ENCODE peak calls at places on chromosomes 4 and X, in ten cellular contexts. M is stomach, C is prostate gland, S is sigmoid colon, Q is H9, P is adrenal gland, B is K562, F is IMR-90, G is heart left ventricle, N is fibroblast of lung. L is an unnamed sample. For H3K9me3, the result is how much of the 10 kb centered on the place peaks cover.

GRCh38 chrX:44012484-44013096 is 39.4 kb upstream of the NDP start:
- DNase-seq in B (no peak), F (peak), S (peak), N (peak), Q (no peak), M (peak), G (peak), P (peak), C (no peak), L (peak)

GRCh38 chr4:156830356-156830755 is 141.2 kb downstream of the PDGFC start:
- DNase-seq in B (no peak), N (peak), S (no peak), G (no peak), Q (no peak), C (no peak), F (peak), P (no peak), M (no peak), L (no peak)

GRCh38 chr4:54094449-54094848 is 5.5 kb upstream of the GSX2 start:
- DNase-seq in G (no peak), P (no peak), S (no peak), M (no peak), F (no peak), B (no peak), N (no peak), Q (no peak), C (no peak), L (no peak)

GRCh38 chr4:100162027-100162685 is 28.1 kb downstream of the DDIT4L start:
- DNase-seq in F (no peak), M (no peak), P (no peak), N (no peak), S (no peak), Q (no peak), B (no peak), C (no peak), G (no peak), L (no peak)

GRCh38 chrX:52504551-52504950 is 8.9 kb downstream of the XAGE1A start:
- DNase-seq in N (no peak), G (no peak), M (no peak), P (no peak), B (no peak), C (no peak), S (no peak), Q (no peak), F (no peak), L (no peak)

GRCh38 chrX:46648660-46649059 is 75.1 kb downstream of the CHST7 start:
- DNase-seq in G (no peak), S (no peak), F (no peak), C (no peak), Q (no peak), B (no peak), P (no peak), M (no peak), N (no peak), L (no peak)

GRCh38 chr4:107721436-107722090 is 1.5 kb upstream of the PAPSS1 start:
- DNase-seq in G (no peak), B (no peak), M (no peak), C (no peak), P (no peak), F (no peak), N (no peak), Q (peak), S (no peak), L (peak)

GRCh38 chr4:182179105-182179504 is 64.1 kb upstream of the TENM3 start:
- DNase-seq in C (no peak), S (no peak), B (no peak), G (no peak), M (no peak), N (peak), F (peak), Q (no peak), P (no peak), L (no peak)

GRCh38 chr4:85486425-85487101 is 11.6 kb downstream of the ARHGAP24 start:
- DNase-seq in G (no peak), M (no peak), N (peak), Q (no peak), F (no peak), C (no peak), B (no peak), S (no peak), P (no peak), L (no peak)

GRCh38 chr4:37082912-37083311 is 161.6 kb upstream of the NWD2 start:
- DNase-seq in M (no peak), C (no peak), Q (no peak), S (no peak), B (no peak), N (no peak), G (no peak), P (no peak), F (no peak), L (no peak)

GRCh38 chr4:188767496-188767895 is 628.3 kb downstream of the TRIML1 start:
- DNase-seq in G (no peak), Q (no peak), M (no peak), N (no peak), F (peak), S (no peak), B (no peak), C (no peak), P (no peak), L (no peak)

GRCh38 chrX:153539171-153539978 is 21.9 kb downstream of the ATP2B3 start:
- DNase-seq in N (peak), G (peak), C (peak), F (peak), B (peak), P (peak), M (peak), S (peak), Q (peak), L (peak)

GRCh38 chrX:10231461-10231860 is 74.7 kb downstream of the CLCN4 start:
- DNase-seq in G (no peak), C (no peak), S (no peak), M (no peak), B (no peak), Q (no peak), F (no peak), N (no peak), P (no peak), L (no peak)

GRCh38 chrX:65203545-65203944 is 227.3 kb upstream of the ZC4H2 start:
- DNase-seq in F (no peak), N (no peak), S (no peak), G (no peak), C (no peak), Q (no peak), B (no peak), M (peak), P (no peak), L (no peak)

GRCh38 chrX:13597928-13598327 is 28.5 kb downstream of the EGFL6 start:
- DNase-seq in B (no peak), G (no peak), F (peak), C (no peak), P (no peak), Q (no peak), N (peak), S (no peak), M (no peak), L (no peak)

GRCh38 chrX:69074726-69075125 is 90.5 kb downstream of the PJA1 start:
- DNase-seq in Q (no peak), F (no peak), P (no peak), G (no peak), N (no peak), B (no peak), C (no peak), M (no peak), S (no peak), L (no peak)

GRCh38 chrX:50721771-50722521 is 92.0 kb downstream of the SHROOM4 start:
- DNase-seq in M (no peak), S (no peak), P (no peak), N (no peak), C (no peak), B (no peak), F (no peak), Q (peak), G (no peak), L (no peak)

GRCh38 chr4:71814433-71814832 is 30.6 kb upstream of the GC start:
- DNase-seq in B (no peak), Q (peak), P (no peak), F (no peak), N (no peak), C (no peak), G (no peak), S (no peak), M (no peak), L (no peak)

GRCh38 chr4:141913928-141914327 is 277.5 kb downstream of the IL15 start:
- DNase-seq in C (no peak), P (no peak), Q (no peak), G (no peak), N (no peak), F (peak), S (no peak), B (no peak), M (no peak), L (no peak)

GRCh38 chr4:99490286-99490685 is 20.5 kb upstream of the C4orf17 start:
- DNase-seq in N (no peak), F (no peak), M (no peak), C (no peak), B (no peak), Q (no peak), G (no peak), S (no peak), P (no peak), L (no peak)

GRCh38 chr4:101865501-101866062 is 75.1 kb downstream of the BANK1 start:
- DNase-seq in G (no peak), N (no peak), C (no peak), Q (no peak), B (no peak), P (no peak), F (peak), M (no peak), S (no peak), L (no peak)

GRCh38 chr4:183721207-183722081 is 62.4 kb downstream of the TRAPPC11 start:
- DNase-seq in Q (peak), S (no peak), B (no peak), M (peak), N (peak), G (peak), F (peak), C (no peak), P (peak), L (peak)

GRCh38 chrX:24761306-24761705 is 67.6 kb downstream of the POLA1 start:
- DNase-seq in S (no peak), B (no peak), Q (no peak), C (no peak), F (no peak), M (no peak), N (peak), G (no peak), P (no peak), L (no peak)

GRCh38 chr4:86788826-86789225 is 60.4 kb downstream of the SLC10A6 start:
- DNase-seq in M (no peak), S (no peak), F (no peak), C (no peak), Q (no peak), B (no peak), P (no peak), N (no peak), G (no peak), L (no peak)

GRCh38 chr4:117983541-117984451 is 50.5 kb upstream of the NDST3 start:
- DNase-seq in C (no peak), G (no peak), Q (no peak), S (no peak), B (no peak), M (no peak), F (peak), N (no peak), P (no peak), L (no peak)

GRCh38 chr4:152634110-152634760 is 45.6 kb downstream of the TMEM154 start:
- DNase-seq in F (no peak), M (no peak), S (no peak), G (no peak), B (no peak), Q (no peak), C (no peak), P (no peak), N (peak), L (no peak)

GRCh38 chrX:101190736-101191135 is 28.9 kb upstream of the DRP2 start:
- DNase-seq in P (no peak), F (peak), N (no peak), Q (no peak), S (no peak), G (no peak), B (no peak), C (no peak), M (no peak), L (no peak)

GRCh38 chr4:53014881-53015280 is 152.8 kb downstream of the RASL11B start:
- DNase-seq in C (no peak), Q (no peak), F (peak), G (no peak), B (no peak), N (no peak), S (no peak), M (no peak), P (no peak), L (no peak)

GRCh38 chr4:53014368-53014767 is 152.3 kb downstream of the RASL11B start:
- DNase-seq in G (no peak), Q (no peak), M (no peak), N (no peak), C (no peak), F (no peak), S (no peak), B (no peak), P (no peak), L (peak)

GRCh38 chr4:53011176-53011575 is 149.1 kb downstream of the RASL11B start:
- DNase-seq in P (no peak), F (no peak), C (no peak), G (no peak), S (no peak), B (no peak), M (no peak), Q (no peak), N (no peak), L (no peak)

GRCh38 chr4:53013873-53014272 is 151.8 kb downstream of the RASL11B start:
- DNase-seq in N (no peak), S (no peak), F (no peak), G (no peak), M (no peak), B (no peak), C (no peak), Q (no peak), P (no peak), L (no peak)

GRCh38 chr4:53012738-53013137 is 150.6 kb downstream of the RASL11B start:
- DNase-seq in S (no peak), G (no peak), B (no peak), C (no peak), Q (no peak), P (no peak), F (peak), N (peak), M (no peak), L (no peak)
- H3K27ac ChIP-seq in S (no peak), G (peak), B (no peak), C (no peak), Q (no peak), P (peak), F (peak), N (no peak), M (peak), L (peak)

DNA sequence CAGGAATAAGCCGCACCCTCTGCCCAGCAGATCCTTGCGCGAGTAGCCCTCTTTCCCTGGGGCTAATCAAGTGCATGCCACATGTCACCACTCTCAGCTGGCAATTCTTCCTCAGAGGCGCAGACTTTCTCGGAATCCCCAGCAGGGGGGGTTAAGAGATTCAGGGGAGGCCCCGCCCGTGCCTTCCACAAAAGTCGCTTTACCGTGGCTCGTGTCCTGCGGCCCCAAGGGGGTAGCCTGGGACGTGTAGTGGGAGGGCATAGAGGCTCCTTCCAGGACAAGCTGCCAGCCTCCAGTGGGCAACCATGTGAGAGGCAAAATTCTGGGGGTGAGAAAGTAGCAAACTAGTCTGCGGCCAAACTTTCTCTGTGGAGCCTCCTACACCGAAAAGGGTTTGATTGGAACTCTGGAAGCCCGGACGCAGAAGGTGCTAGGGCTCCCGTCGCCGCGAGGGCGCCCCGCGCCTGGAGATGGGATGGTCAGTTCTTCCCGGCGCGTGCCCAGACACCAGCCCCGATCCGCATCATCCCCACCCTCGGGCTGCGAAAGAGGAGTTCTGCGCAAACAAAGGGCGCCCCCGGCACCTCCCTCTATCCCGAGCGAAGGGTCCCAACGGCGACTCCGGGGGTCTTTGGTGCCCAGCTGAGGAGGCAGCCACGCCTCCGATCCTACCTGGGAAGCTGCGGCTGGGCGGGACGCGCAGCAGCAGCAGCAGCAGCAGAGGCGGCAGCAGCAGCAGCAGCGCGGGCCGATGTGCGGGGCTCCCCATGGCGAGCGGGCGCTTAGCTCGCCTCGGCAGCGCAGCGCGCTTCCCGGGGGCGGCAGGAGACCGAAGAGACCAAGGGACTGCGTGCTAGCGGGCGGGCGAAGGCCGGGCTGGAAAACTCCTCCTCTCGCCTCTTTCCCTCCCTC is at the start of gene SRPX:
- DNase-seq in Q (peak), B (peak), P (peak), S (peak), M (peak), N (peak), C (peak), G (peak), F (peak), L (peak)
- TF ChIP-seq CTCF in Q (peak), B (peak), P (no peak), S (no peak), M (no peak), N (peak), C (no peak), G (no peak), F (peak), L (no peak)

GRCh38 chrX:40318076-40318475 is 220.3 kb upstream of the BCOR start:
- DNase-seq in M (no peak), G (no peak), B (no peak), Q (no peak), C (no peak), F (no peak), S (peak), P (no peak), N (no peak), L (no peak)

GRCh38 chrX:40318796-40319195 is 221.0 kb upstream of the BCOR start:
- DNase-seq in S (peak), Q (no peak), B (no peak), N (no peak), G (no peak), M (no peak), F (no peak), P (no peak), C (no peak), L (no peak)

GRCh38 chrX:40314070-40314469 is 216.3 kb upstream of the BCOR start:
- DNase-seq in B (no peak), P (no peak), N (no peak), M (no peak), F (no peak), S (no peak), Q (peak), C (no peak), G (no peak), L (peak)

GRCh38 chrX:40313269-40313668 is 215.5 kb upstream of the BCOR start:
- DNase-seq in Q (no peak), P (no peak), S (no peak), G (no peak), C (no peak), M (no peak), F (no peak), B (no peak), N (no peak), L (no peak)

GRCh38 chrX:40316502-40316901 is 218.7 kb upstream of the BCOR start:
- DNase-seq in Q (no peak), M (no peak), G (no peak), C (no peak), P (no peak), S (no peak), F (no peak), N (no peak), B (no peak), L (no peak)
- H3K9me3 ChIP-seq in Q (under half), M (under half), G (under half), C (under half), P (under half), S (under half), F (under half), N (under half), B (under half), L (under half)

DNA sequence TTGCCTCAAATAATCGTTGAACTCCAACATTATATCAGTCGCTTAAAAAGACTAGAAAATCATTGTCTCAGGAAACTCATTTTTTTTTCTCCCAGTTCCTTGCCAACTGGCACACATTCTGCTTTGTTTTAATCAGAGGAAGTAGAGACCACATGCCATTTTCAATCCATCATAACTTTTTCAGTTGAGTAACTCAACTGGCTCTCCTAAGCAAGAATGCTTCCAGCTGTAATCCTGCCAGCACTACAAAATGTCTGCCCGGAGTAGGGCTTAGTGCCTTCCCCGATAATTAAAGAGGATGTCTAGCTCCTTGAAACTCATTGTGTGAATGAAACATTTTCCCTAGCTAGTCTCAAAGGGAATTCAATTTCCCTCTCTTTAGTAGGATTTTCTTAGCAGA is 33.0 kb downstream of the FREM3 start:
- DNase-seq in Q (no peak), S (peak), G (no peak), N (peak), B (no peak), P (peak), M (peak), F (peak), C (no peak), L (peak)
- H3K27ac ChIP-seq in Q (no peak), S (no peak), G (no peak), N (no peak), B (no peak), P (no peak), M (no peak), F (no peak), C (no peak), L (no peak)

GRCh38 chr4:122203407-122203806 is 51.3 kb downstream of the BLTP1 start:
- DNase-seq in F (no peak), G (no peak), P (no peak), C (no peak), B (no peak), M (no peak), S (no peak), N (no peak), Q (no peak), L (no peak)

GRCh38 chr4:122205687-122206086 is 53.6 kb downstream of the BLTP1 start:
- DNase-seq in B (no peak), Q (no peak), S (no peak), N (no peak), F (no peak), M (no peak), C (no peak), P (no peak), G (no peak), L (no peak)
- TF ChIP-seq CTCF in B (peak), Q (no peak), S (no peak), N (no peak), F (no peak), M (no peak), C (no peak), P (no peak), G (no peak), L (no peak)

L was measured in thyroid gland.